ENCODE peak calls at places on chromosomes 7 and 10, in ten cellular contexts. W is HEK293T, K is WTC11, A is NCI-H748 treated with DMSO at 0.1 percent for 48 hours, X is GM13977, M is NCI-H1105 treated with DMSO at 0.1 percent for 48 hours, H is iPS-NIHi11, N is NCI-H1436, I is osteocyte, T is bronchial epithelial cell. J is an unnamed sample.

GRCh38 chr10:96342402-96342801 is 16.4 kb downstream of the OPALIN start:
- DNase-seq in H (no peak), I (no peak), A (no peak), X (no peak), N (no peak), W (no peak), K (no peak), T (no peak), M (no peak), J (no peak)

GRCh38 chr7:596071-596818 is 76.6 kb upstream of the PDGFA start:
- DNase-seq in T (no peak), W (no peak), K (no peak), M (no peak), A (no peak), N (no peak), I (no peak), H (no peak), X (no peak), J (no peak)

GRCh38 chr10:81414038-81414437 is 461.0 kb upstream of the NRG3 start:
- DNase-seq in I (no peak), M (no peak), X (no peak), A (no peak), W (peak), K (peak), N (no peak), H (peak), T (no peak), J (peak)

GRCh38 chr10:132143162-132143561 is 43.6 kb upstream of the DPYSL4 start:
- DNase-seq in W (no peak), H (peak), X (no peak), A (no peak), N (no peak), M (no peak), I (no peak), T (no peak), K (no peak), J (peak)

GRCh38 chr10:96324447-96324846 is 20.2 kb downstream of the DNTT start:
- DNase-seq in H (no peak), I (no peak), T (no peak), X (no peak), K (no peak), A (no peak), W (no peak), N (no peak), M (no peak), J (no peak)

GRCh38 chr7:26574476-26574875 is 282.8 kb downstream of the SNX10 start:
- DNase-seq in H (no peak), K (no peak), N (no peak), W (no peak), I (no peak), A (no peak), M (no peak), T (peak), X (no peak), J (no peak)

GRCh38 chr10:29689001-29689400 is 54.2 kb upstream of the SVIL start:
- DNase-seq in H (no peak), W (no peak), T (peak), N (no peak), K (no peak), M (no peak), I (no peak), X (no peak), A (no peak), J (no peak)

GRCh38 chr7:127717502-127718125 is 65.6 kb downstream of the SND1 start:
- DNase-seq in N (no peak), T (peak), H (no peak), K (no peak), I (no peak), A (no peak), W (no peak), X (peak), M (no peak), J (no peak)

GRCh38 chr10:123229927-123230630 is 75.9 kb downstream of the BUB3 start:
- DNase-seq in A (no peak), H (peak), X (no peak), I (peak), T (peak), K (no peak), M (no peak), N (peak), W (no peak), J (peak)

GRCh38 chr10:102611514-102612095 is 32.7 kb upstream of the TRIM8 start:
- DNase-seq in T (peak), I (no peak), K (no peak), H (no peak), W (no peak), M (no peak), X (no peak), N (no peak), A (no peak), J (no peak)

GRCh38 chr10:16832351-16833080 is 15.3 kb upstream of the RSU1 start:
- DNase-seq in I (peak), M (no peak), H (no peak), A (no peak), T (peak), K (no peak), W (no peak), N (no peak), X (no peak), J (no peak)

GRCh38 chr7:44881610-44882009 is 3.7 kb downstream of the PURB start:
- DNase-seq in M (peak), X (peak), W (no peak), T (peak), H (no peak), N (no peak), K (no peak), A (no peak), I (no peak), J (no peak)

GRCh38 chr7:85041599-85042216 is 145.1 kb downstream of the SEMA3D start:
- DNase-seq in T (peak), N (peak), X (peak), I (peak), A (peak), M (peak), W (peak), K (peak), H (peak), J (peak)

GRCh38 chr7:7944619-7945282 is 23.8 kb upstream of the GLCCI1 start:
- DNase-seq in H (no peak), T (peak), X (peak), N (no peak), A (no peak), K (no peak), M (no peak), I (no peak), W (no peak), J (no peak)

GRCh38 chr7:25091757-25092156 is 33.3 kb downstream of the CYCS start:
- DNase-seq in T (no peak), A (no peak), W (no peak), N (no peak), H (no peak), M (no peak), X (no peak), K (no peak), I (no peak), J (no peak)